ENCODE peak calls at places on chromosomes 2 and 18, in six cellular contexts. K is cardiac muscle cell; S is AG04450; W is CD4-positive, alpha-beta memory T cell; Z is OCI-LY7; N is HL-60. G is an unnamed sample.
A peak's percentile ranks its signal among the peaks of the same experiment; 100 is the strongest.

GRCh38 chr2:28956890-28957289 is 24.2 kb upstream of the TOGARAM2 start:
- DNase-seq in N (no peak), K (no peak), Z (no peak), S (no peak), W (no peak), G (peak; percentile 54)

GRCh38 chr2:205003288-205003687 is 458.0 kb downstream of the PARD3B start:
- DNase-seq in W (no peak), S (no peak), K (no peak), N (no peak), Z (no peak), G (no peak)

GRCh38 chr2:150491943-150492342 is 4.5 kb upstream of the RND3 start:
- DNase-seq in S (no peak), K (no peak), W (no peak), Z (no peak), N (no peak), G (peak; percentile 83)

GRCh38 chr2:120760446-120761135 is 24.9 kb downstream of the GLI2 start:
- DNase-seq in N (no peak), S (no peak), W (no peak), K (no peak), Z (no peak), G (no peak)

GRCh38 chr2:240462073-240462703 is 26.7 kb downstream of the GPC1 start:
- DNase-seq in S (no peak), N (no peak), K (no peak), Z (no peak), W (no peak), G (no peak)

GRCh38 chr2:160472839-160473251 is 20.8 kb downstream of the RBMS1 start:
- DNase-seq in W (no peak), K (no peak), Z (no peak), N (no peak), S (peak; percentile 65), G (no peak)

GRCh38 chr18:45662468-45662867 is 47.2 kb downstream of the SLC14A2 start:
- DNase-seq in Z (no peak), K (no peak), N (no peak), W (no peak), S (no peak), G (peak; percentile 75)

GRCh38 chr18:7561907-7562460 is 5.1 kb upstream of the PTPRM start:
- DNase-seq in N (no peak), S (no peak), Z (no peak), K (no peak), W (no peak), G (no peak)

GRCh38 chr2:74628538-74629105 is 19.5 kb downstream of the M1AP start:
- DNase-seq in S (no peak), W (no peak), Z (no peak), N (no peak), K (no peak), G (no peak)

GRCh38 chr18:26036635-26037034 is 53.8 kb downstream of the SS18 start:
- DNase-seq in W (no peak), N (no peak), S (no peak), Z (no peak), K (no peak), G (no peak)

GRCh38 chr2:73134471-73134870 is 21.7 kb upstream of the RAB11FIP5 start:
- DNase-seq in Z (no peak), K (no peak), S (no peak), N (no peak), W (no peak), G (peak; percentile 78)

GRCh38 chr2:111617299-111617803 is 266.6 kb downstream of the ANAPC1 start:
- DNase-seq in Z (no peak), N (no peak), S (peak; percentile 15), K (no peak), W (no peak), G (peak; percentile 25)

GRCh38 chr2:69095246-69095645 is 82.3 kb downstream of the ANTXR1 start:
- DNase-seq in W (no peak), Z (no peak), K (no peak), N (no peak), S (peak; percentile 67), G (peak; percentile 93)

GRCh38 chr2:98412751-98413445 is 31.8 kb upstream of the INPP4A start:
- DNase-seq in W (peak; percentile 73), Z (peak; percentile 71), K (peak; percentile 83), S (peak; percentile 8), N (peak; percentile 29), G (peak; percentile 69)

GRCh38 chr18:57666818-57667497 is 45.3 kb upstream of the NARS1 start:
- DNase-seq in S (peak; percentile 34), W (no peak), N (peak; percentile 100), K (no peak), Z (no peak), G (peak; percentile 85)

GRCh38 chr2:95063401-95063958 is 38.0 kb downstream of the MAL start:
- DNase-seq in W (no peak), S (no peak), K (no peak), Z (no peak), N (no peak), G (no peak)

GRCh38 chr2:118774458-118775133 is 72.9 kb downstream of the EN1 start:
- DNase-seq in K (peak; percentile 84), S (peak; percentile 0), N (no peak), W (no peak), Z (no peak), G (peak; percentile 85)

GRCh38 chr2:28390857-28391563 is 1.6 kb upstream of the FOSL2 start:
- DNase-seq in K (peak; percentile 65), N (no peak), S (no peak), W (no peak), Z (peak; percentile 6), G (peak; percentile 88)

GRCh38 chr2:160387558-160388262 is 105.9 kb downstream of the RBMS1 start:
- DNase-seq in K (peak; percentile 38), S (peak; percentile 96), N (no peak), W (no peak), Z (no peak), G (peak; percentile 99)

GRCh38 chr2:64537991-64538390 is 13.9 kb downstream of the AFTPH start:
- DNase-seq in N (no peak), S (no peak), W (no peak), Z (no peak), K (no peak), G (peak; percentile 35)

GRCh38 chr2:58918138-58918537 is 677.0 kb upstream of the FANCL start:
- DNase-seq in N (no peak), Z (no peak), W (no peak), K (no peak), S (peak; percentile 26), G (peak; percentile 88)

GRCh38 chr2:235640900-235641299 is 147.1 kb downstream of the AGAP1 start:
- DNase-seq in K (no peak), S (no peak), Z (no peak), W (no peak), N (no peak), G (peak; percentile 46)

GRCh38 chr2:235639885-235640284 is 146.0 kb downstream of the AGAP1 start:
- DNase-seq in N (no peak), K (no peak), S (no peak), W (peak; percentile 4), Z (no peak), G (peak; percentile 36)

GRCh38 chr2:235642446-235643107 is 148.7 kb downstream of the AGAP1 start:
- DNase-seq in Z (no peak), S (no peak), W (no peak), N (no peak), K (no peak), G (peak; percentile 72)

GRCh38 chr2:235641956-235642355 is 148.1 kb downstream of the AGAP1 start:
- DNase-seq in Z (no peak), W (no peak), N (no peak), S (no peak), K (no peak), G (no peak)

DNA sequence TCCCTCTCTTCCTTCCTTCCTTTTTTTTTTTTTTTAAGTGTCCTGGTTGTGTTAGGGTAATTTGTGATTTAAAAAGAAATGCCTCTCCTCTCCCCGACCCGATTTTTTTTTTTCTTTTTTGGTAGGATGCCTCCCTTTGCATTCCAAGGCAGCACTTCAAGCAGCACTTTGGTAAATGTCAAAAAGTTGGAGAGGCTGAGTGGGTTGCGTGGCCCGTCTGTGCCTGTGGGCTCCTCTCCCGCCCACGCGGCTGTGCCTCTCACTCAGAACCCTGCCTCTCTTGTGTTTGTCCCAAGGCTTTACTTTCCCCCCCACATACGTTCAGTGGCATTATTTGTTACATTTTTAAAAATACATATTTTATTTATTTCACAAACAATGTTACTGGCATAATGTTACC is 147.5 kb downstream of the AGAP1 start:
- DNase-seq in Z (no peak), W (no peak), K (peak; percentile 26), N (no peak), S (no peak), G (peak; percentile 93)
- H3K27ac ChIP-seq in Z (no peak overlapping the region), W (no peak overlapping the region), K (no peak overlapping the region), N (no peak overlapping the region), S (peak overlapping the region; percentile 73), G (peak overlapping the region; percentile 86)

DNA sequence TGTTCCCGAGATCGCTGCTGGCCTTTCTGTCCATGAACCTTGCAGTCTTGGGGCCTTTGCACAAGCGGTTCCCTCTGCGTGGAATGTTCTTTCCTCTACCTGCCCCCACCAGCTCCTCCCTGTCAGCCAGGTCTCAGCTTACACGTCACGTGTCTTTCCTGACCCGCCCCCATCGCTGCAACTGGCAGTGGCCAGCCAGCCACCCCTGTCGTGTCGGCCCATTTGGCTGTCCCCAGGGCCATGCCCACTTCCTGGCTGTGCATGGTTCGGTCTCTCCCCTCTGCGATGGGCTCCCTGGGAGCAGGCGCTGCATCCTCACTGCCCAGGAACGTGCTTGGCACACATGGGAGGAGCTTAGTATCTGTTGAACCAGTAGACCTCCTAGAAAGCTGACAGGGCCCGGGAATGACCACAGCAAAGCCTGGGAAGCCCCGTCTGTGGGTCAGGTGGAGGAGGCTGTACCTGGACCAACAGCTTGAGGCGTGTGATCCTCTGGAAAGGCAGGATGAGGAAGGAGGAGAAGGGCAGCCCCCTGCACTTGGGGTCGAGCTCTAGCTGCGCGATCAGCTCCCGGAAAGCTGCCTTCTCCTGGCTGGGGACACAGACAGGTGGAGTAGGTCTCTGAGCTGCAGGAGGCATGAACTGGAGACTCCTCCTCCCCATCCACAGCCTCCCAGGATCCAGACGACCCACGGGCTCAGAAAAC is 21.0 kb downstream of the SNORC start:
- DNase-seq in W (no peak), K (peak; percentile 69), S (no peak), N (no peak), Z (no peak), G (peak; percentile 39)
- H3K27ac ChIP-seq in W (no peak overlapping the region), K (no peak overlapping the region), S (no peak overlapping the region), N (no peak overlapping the region), Z (no peak overlapping the region), G (no peak overlapping the region)

GRCh38 chr2:70515938-70516337 is 37.7 kb downstream of the TGFA start:
- DNase-seq in W (no peak), S (no peak), Z (peak; percentile 1), N (peak; percentile 35), K (no peak), G (peak; percentile 66)
- H3K27ac ChIP-seq in W (no peak overlapping the region), S (no peak overlapping the region), Z (no peak overlapping the region), N (peak overlapping the region; percentile 43), K (no peak overlapping the region), G (peak overlapping the region; percentile 64)

GRCh38 chr2:37851828-37852584 is 73.1 kb upstream of the RMDN2 start:
- DNase-seq in N (no peak), S (no peak), W (no peak), Z (no peak), K (no peak), G (no peak)

GRCh38 chr2:37849908-37850307 is 75.2 kb upstream of the RMDN2 start:
- DNase-seq in N (peak; percentile 22), Z (no peak), K (no peak), W (no peak), S (no peak), G (no peak)

GRCh38 chr2:37854676-37855282 is 70.3 kb upstream of the RMDN2 start:
- DNase-seq in S (no peak), K (no peak), W (no peak), N (no peak), Z (no peak), G (no peak)

GRCh38 chr2:37851428-37851827 is 73.7 kb upstream of the RMDN2 start:
- DNase-seq in Z (no peak), K (no peak), W (no peak), N (no peak), S (no peak), G (no peak)

GRCh38 chr2:37852585-37853014 is 72.5 kb upstream of the RMDN2 start:
- DNase-seq in W (no peak), N (no peak), Z (no peak), S (no peak), K (no peak), G (no peak)
- H3K27ac ChIP-seq in W (no peak overlapping the region), N (no peak overlapping the region), Z (no peak overlapping the region), S (no peak overlapping the region), K (no peak overlapping the region), G (no peak overlapping the region)

G was measured in GM23248.